ENCODE peak calls at places on chromosomes 1 and 21, in five cellular contexts. P is endodermal cell, O is ovary, Y is tibial nerve, L is GM23338. M is an unnamed sample.

GRCh38 chr1:231796141-231796540 is 169.6 kb downstream of the DISC1 start:
- DNase-seq in P (no peak), O (no peak), Y (no peak), L (no peak), M (no peak)

GRCh38 chr1:181479137-181479745 is 4.1 kb upstream of the CACNA1E start:
- DNase-seq in P (peak; percentile 84), O (peak; percentile 26), Y (peak; percentile 58), L (peak; percentile 79), M (peak; percentile 56)

GRCh38 chr1:245301921-245302320 is 147.1 kb downstream of the KIF26B start:
- DNase-seq in P (no peak), O (no peak), Y (no peak), L (no peak), M (no peak)

GRCh38 chr1:88061106-88061829 is 622.8 kb upstream of the PKN2 start:
- DNase-seq in P (peak; percentile 84), O (no peak), Y (peak; percentile 70), L (peak; percentile 86), M (peak; percentile 97)

GRCh38 chr1:88730995-88731394 is 46.9 kb downstream of the PKN2 start:
- DNase-seq in P (no peak), O (no peak), Y (no peak), L (no peak), M (no peak)

GRCh38 chr1:204634260-204634910 is 51.2 kb downstream of the LRRN2 start:
- DNase-seq in P (no peak), O (no peak), Y (no peak), L (no peak), M (no peak)

GRCh38 chr1:72845342-72845741 is 563.0 kb upstream of the NEGR1 start:
- DNase-seq in P (peak; percentile 75), O (no peak), Y (no peak), L (peak; percentile 78), M (no peak)

GRCh38 chr1:2637472-2637871 is 4.7 kb upstream of the MMEL1 start:
- DNase-seq in P (no peak), O (peak; percentile 13), Y (no peak), L (no peak), M (no peak)

GRCh38 chr1:157830887-157831286 is 10.7 kb downstream of the CD5L start:
- DNase-seq in P (no peak), O (no peak), Y (no peak), L (no peak), M (no peak)

GRCh38 chr1:53592521-53592982 is 133.4 kb downstream of the DMRTB1 start:
- DNase-seq in P (peak; percentile 86), O (no peak), Y (no peak), L (peak; percentile 58), M (no peak)

GRCh38 chr1:242205622-242206489 is 207.0 kb upstream of the MAP1LC3C start:
- DNase-seq in P (no peak), O (no peak), Y (no peak), L (no peak), M (peak; percentile 65)

GRCh38 chr1:8519167-8519566 is 201.3 kb downstream of the SLC45A1 start:
- DNase-seq in P (no peak), O (no peak), Y (no peak), L (no peak), M (no peak)

GRCh38 chr1:236524892-236525179 is 1.1 kb downstream of the LGALS8 start:
- DNase-seq in P (no peak), O (no peak), Y (no peak), L (no peak), M (no peak)

DNA sequence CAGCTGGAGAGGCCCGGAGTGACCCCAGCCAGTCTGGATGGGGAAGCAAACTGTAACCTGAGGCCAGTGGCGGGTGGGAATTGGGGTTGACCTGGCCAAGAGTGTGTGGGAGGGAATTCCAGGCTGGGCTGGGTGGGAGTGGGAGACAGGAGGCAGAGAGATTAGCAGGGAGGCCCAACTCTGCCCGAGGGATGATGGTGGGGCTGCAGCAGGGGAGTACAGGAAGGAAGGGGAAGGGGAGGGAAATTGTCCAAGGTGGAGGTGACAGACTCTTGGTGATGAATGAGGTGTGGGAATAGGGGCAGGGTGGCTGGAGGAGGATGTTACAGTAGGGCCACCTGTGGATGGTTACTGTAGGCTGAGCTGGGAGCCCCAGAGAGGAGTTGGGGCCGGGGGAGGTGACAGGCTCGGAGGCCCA is 40.4 kb downstream of the HUNK start:
- DNase-seq in P (peak; percentile 58), O (no peak), Y (no peak), L (no peak), M (no peak)
- H3K27me3 ChIP-seq in P (no peaks in the 10 kb centered on the region), O (no peaks in the 10 kb centered on the region), Y (peaks cover 2% of the 10 kb centered on the region), L (no peaks in the 10 kb centered on the region), M (peaks cover 6% of the 10 kb centered on the region)

GRCh38 chr1:25020173-25020840 is 90.2 kb upstream of the RUNX3 start:
- DNase-seq in P (no peak), O (no peak), Y (no peak), L (no peak), M (no peak)

GRCh38 chr1:25018110-25018470 is 88.0 kb upstream of the RUNX3 start:
- DNase-seq in P (no peak), O (no peak), Y (no peak), L (no peak), M (no peak)

GRCh38 chr1:25018878-25019277 is 88.8 kb upstream of the RUNX3 start:
- DNase-seq in P (no peak), O (no peak), Y (no peak), L (no peak), M (no peak)

GRCh38 chr1:25019351-25020172 is 89.5 kb upstream of the RUNX3 start:
- DNase-seq in P (peak; percentile 87), O (no peak), Y (no peak), L (no peak), M (no peak)

GRCh38 chr1:25017436-25018109 is 87.5 kb upstream of the RUNX3 start:
- DNase-seq in P (peak; percentile 84), O (no peak), Y (no peak), L (peak; percentile 35), M (no peak)
- TF ChIP-seq CTCF in P (peak; percentile 55), O (no peak), Y (no peak), L (no peak), M (no peak)

GRCh38 chr1:75134656-75134938 is 409 bp downstream of the LHX8 start:
- DNase-seq in P (no peak), O (no peak), Y (no peak), L (peak; percentile 46), M (no peak)
- H3K27me3 ChIP-seq in P (peaks cover 100% of the 10 kb centered on the region), O (peaks cover 4% of the 10 kb centered on the region), Y (peaks cover 100% of the 10 kb centered on the region), L (peaks cover 98% of the 10 kb centered on the region), M (peaks cover 100% of the 10 kb centered on the region)

GRCh38 chr1:54610601-54611580 is 12.4 kb downstream of the FAM151A start:
- DNase-seq in P (no peak), O (no peak), Y (no peak), L (peak; percentile 50), M (no peak)
- TF ChIP-seq CTCF in P (no peak), O (no peak), Y (no peak), L (no peak), M (no peak)

GRCh38 chr1:228072658-228073043 is 9.9 kb upstream of the ARF1 start:
- DNase-seq in P (no peak), O (no peak), Y (no peak), L (no peak), M (no peak)
- H3K27me3 ChIP-seq in P (peaks cover 48% of the 10 kb centered on the region), O (no peaks in the 10 kb centered on the region), Y (peaks cover 1% of the 10 kb centered on the region), L (peaks cover 98% of the 10 kb centered on the region), M (peaks cover 2% of the 10 kb centered on the region)

DNA sequence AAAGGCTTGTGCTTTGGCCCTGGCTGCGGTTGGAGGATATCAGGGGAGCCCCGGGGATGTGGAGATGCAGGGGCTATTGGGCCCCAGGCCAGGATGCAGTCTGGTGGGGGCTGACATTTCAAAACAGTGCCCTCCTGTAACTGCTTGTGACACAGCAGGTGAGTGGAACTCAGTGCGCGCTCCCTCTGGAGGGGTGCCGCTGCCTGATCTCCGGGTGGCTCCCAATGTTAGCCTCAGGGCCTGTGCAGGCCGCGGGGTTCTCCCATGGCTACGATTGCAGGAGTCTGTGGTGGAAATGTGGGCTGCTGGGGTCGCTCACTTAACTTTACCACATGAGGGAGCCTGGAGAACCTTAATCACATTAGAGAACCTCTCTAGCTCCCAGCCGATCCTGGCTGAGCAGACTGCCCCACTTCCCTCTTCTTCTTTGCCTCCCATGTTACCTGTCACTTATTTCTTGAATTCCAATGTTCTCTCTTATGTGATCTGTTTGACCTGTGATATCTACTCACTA is 163.2 kb downstream of the FMN2 start:
- DNase-seq in P (peak; percentile 49), O (no peak), Y (no peak), L (peak; percentile 41), M (no peak)
- TF ChIP-seq CTCF in P (peak; percentile 52), O (no peak), Y (no peak), L (peak; percentile 14), M (no peak)

M was measured in foreskin keratinocyte.